ENCODE peak calls at places on chromosome 17, in four cellular contexts. S, O, V and A are unnamed samples.

GRCh38 chr17:14341866-14342265 is 41.0 kb downstream of the HS3ST3B1 start:
- DNase-seq in S (no peak), O (no peak), V (no peak), A (no peak)

GRCh38 chr17:6701719-6702118 is 11.4 kb downstream of the SLC13A5 start:
- DNase-seq in S (no peak), O (peak), V (no peak), A (no peak)

GRCh38 chr17:40061532-40062038 is 1.2 kb upstream of the THRA start:
- DNase-seq in S (peak), O (no peak), V (no peak), A (no peak)

GRCh38 chr17:16314189-16314588 is 39.1 kb downstream of the CENPV start:
- DNase-seq in S (no peak), O (no peak), V (no peak), A (no peak)

GRCh38 chr17:3038941-3039340 is 24.5 kb downstream of the OR1D5 start:
- DNase-seq in S (no peak), O (no peak), V (no peak), A (no peak)

GRCh38 chr17:81990836-81991683 is 13.6 kb downstream of the ASPSCR1 start:
- DNase-seq in S (no peak), O (no peak), V (no peak), A (no peak)

GRCh38 chr17:77164483-77165030 is 23.8 kb downstream of the SEC14L1 start:
- DNase-seq in S (no peak), O (no peak), V (no peak), A (no peak)

GRCh38 chr17:15651001-15651582 is 31.6 kb upstream of the FBXW10B start:
- DNase-seq in S (peak), O (no peak), V (no peak), A (no peak)

GRCh38 chr17:47862621-47863440 is 11.9 kb upstream of the SP6 start:
- DNase-seq in S (no peak), O (no peak), V (peak), A (no peak)

GRCh38 chr17:72151565-72152391 is 31.0 kb downstream of the SOX9 start:
- DNase-seq in S (peak), O (no peak), V (peak), A (peak)

GRCh38 chr17:76871668-76872067 is 3.5 kb downstream of the MGAT5B start:
- DNase-seq in S (no peak), O (no peak), V (no peak), A (no peak)

GRCh38 chr17:51818777-51819176 is 339.7 kb downstream of the CA10 start:
- DNase-seq in S (no peak), O (no peak), V (no peak), A (no peak)

GRCh38 chr17:19345067-19345460 is 17.5 kb downstream of the B9D1 start:
- DNase-seq in S (no peak), O (no peak), V (no peak), A (no peak)